ENCODE peak calls at places on chromosome 3, in seven cellular contexts. I, N, R, J, Q, D and Z are unnamed samples.

GRCh38 chr3:159082514-159082913 is 280.7 kb downstream of the MFSD1 start:
- DNase-seq in Q (no peak), N (no peak), J (no peak), R (no peak), D (no peak), I (no peak), Z (no peak)

GRCh38 chr3:138942861-138943623 is 3.9 kb downstream of the FOXL2 start:
- DNase-seq in J (no peak), R (no peak), I (no peak), Q (no peak), N (peak; percentile 56), D (peak; percentile 53), Z (no peak)

GRCh38 chr3:113948015-113948917 is 453 bp downstream of the ZDHHC23 start:
- DNase-seq in N (peak; percentile 70), R (peak; percentile 25), D (no peak), J (peak; percentile 85), I (no peak), Q (no peak), Z (peak; percentile 64)

GRCh38 chr3:142931222-142931621 is 32.3 kb downstream of the PAQR9 start:
- DNase-seq in D (no peak), N (peak; percentile 44), Q (no peak), R (peak; percentile 41), J (peak; percentile 60), I (no peak), Z (no peak)

GRCh38 chr3:48409291-48410201 is 20.3 kb downstream of the PLXNB1 start:
- DNase-seq in Q (no peak), I (no peak), D (no peak), J (no peak), R (no peak), N (peak; percentile 10), Z (no peak)

GRCh38 chr3:43522702-43523362 is 99.0 kb downstream of the ANO10 start:
- DNase-seq in Q (no peak), D (peak; percentile 28), I (no peak), N (no peak), J (no peak), R (peak; percentile 51), Z (no peak)

GRCh38 chr3:163523375-163523774 is 1554.9 kb downstream of the SI start:
- DNase-seq in J (no peak), D (no peak), R (no peak), N (no peak), I (no peak), Q (no peak), Z (no peak)

GRCh38 chr3:127629462-127630403 is 748 bp downstream of the PODXL2 start:
- DNase-seq in N (peak; percentile 54), Q (no peak), R (no peak), I (no peak), D (no peak), J (no peak), Z (no peak)

GRCh38 chr3:111723293-111723963 is 128.3 kb upstream of the ZBED2 start:
- DNase-seq in J (no peak), Q (no peak), R (no peak), I (no peak), D (no peak), N (no peak), Z (no peak)

GRCh38 chr3:149091983-149092382 is 5.7 kb upstream of the HLTF start:
- DNase-seq in R (no peak), J (no peak), N (no peak), I (no peak), D (no peak), Q (no peak), Z (no peak)

GRCh38 chr3:107674371-107674770 is 151.6 kb downstream of the BBX start:
- DNase-seq in D (no peak), R (no peak), J (no peak), N (no peak), Q (no peak), I (no peak), Z (no peak)

GRCh38 chr3:45659661-45660566 is 29.3 kb upstream of the SACM1L start:
- DNase-seq in J (peak; percentile 93), I (peak; percentile 41), N (peak; percentile 71), Q (peak; percentile 20), D (peak; percentile 81), R (peak; percentile 81), Z (peak; percentile 59)

GRCh38 chr3:9903238-9903624 is 583 bp downstream of the IL17RE start:
- DNase-seq in I (no peak), Q (no peak), R (no peak), J (no peak), D (no peak), N (no peak), Z (no peak)

GRCh38 chr3:172750069-172750367 is 508 bp upstream of the ECT2 start:
- DNase-seq in D (no peak), I (no peak), Q (no peak), J (no peak), N (no peak), R (no peak), Z (no peak)

GRCh38 chr3:156583469-156583868 is 28.6 kb upstream of the SSR3 start:
- DNase-seq in Q (no peak), J (no peak), R (no peak), D (no peak), I (no peak), N (no peak), Z (no peak)

GRCh38 chr3:39917060-39917773 is 107.8 kb downstream of the MYRIP start:
- DNase-seq in D (no peak), R (no peak), J (no peak), N (no peak), Q (no peak), I (no peak), Z (no peak)

GRCh38 chr3:46856576-46857471 is 6.4 kb downstream of the MYL3 start:
- DNase-seq in I (no peak), J (no peak), Q (no peak), D (no peak), R (no peak), N (no peak), Z (no peak)

GRCh38 chr3:78632925-78633324 is 1134.9 kb downstream of the ROBO1 start:
- DNase-seq in N (no peak), J (no peak), R (no peak), Q (no peak), D (no peak), I (no peak), Z (no peak)

GRCh38 chr3:8554725-8555621 is 53.4 kb downstream of the LMCD1 start:
- DNase-seq in J (no peak), N (peak; percentile 72), R (no peak), I (no peak), Q (no peak), D (no peak), Z (no peak)

GRCh38 chr3:126870608-126871210 is 112.2 kb upstream of the PLXNA1 start:
- DNase-seq in I (no peak), J (no peak), D (no peak), Q (no peak), R (no peak), N (no peak), Z (no peak)

GRCh38 chr3:40191251-40191650 is 118.3 kb upstream of the EIF1B start:
- DNase-seq in Q (no peak), D (no peak), N (no peak), J (no peak), I (no peak), R (no peak), Z (no peak)

GRCh38 chr3:141979050-141979671 is 102.7 kb downstream of the ATP1B3 start:
- DNase-seq in D (no peak), N (no peak), R (no peak), J (no peak), Q (no peak), I (peak; percentile 45), Z (no peak)

GRCh38 chr3:179148446-179149238 is 485 bp downstream of the PIK3CA start:
- DNase-seq in I (no peak), J (peak; percentile 76), R (peak; percentile 7), D (peak; percentile 32), N (peak; percentile 71), Q (no peak), Z (peak; percentile 58)

GRCh38 chr3:127451321-127451720 is 139.2 kb downstream of the TPRA1 start:
- DNase-seq in R (no peak), I (no peak), Q (no peak), J (no peak), D (no peak), N (no peak), Z (no peak)

GRCh38 chr3:100503450-100503849 is 11.0 kb downstream of the TMEM45A start:
- DNase-seq in R (no peak), J (no peak), D (no peak), Q (no peak), N (no peak), I (no peak), Z (no peak)

GRCh38 chr3:100496711-100497261 is 4.4 kb downstream of the TMEM45A start:
- DNase-seq in R (peak; percentile 31), I (no peak), D (no peak), Q (peak; percentile 72), J (no peak), N (no peak), Z (no peak)

GRCh38 chr3:100499651-100500050 is 7.2 kb downstream of the TMEM45A start:
- DNase-seq in N (no peak), Q (no peak), D (no peak), J (no peak), R (no peak), I (no peak), Z (no peak)

GRCh38 chr3:100506355-100506754 is 13.9 kb downstream of the TMEM45A start:
- DNase-seq in N (no peak), Q (no peak), I (no peak), R (no peak), J (no peak), D (no peak), Z (no peak)

DNA sequence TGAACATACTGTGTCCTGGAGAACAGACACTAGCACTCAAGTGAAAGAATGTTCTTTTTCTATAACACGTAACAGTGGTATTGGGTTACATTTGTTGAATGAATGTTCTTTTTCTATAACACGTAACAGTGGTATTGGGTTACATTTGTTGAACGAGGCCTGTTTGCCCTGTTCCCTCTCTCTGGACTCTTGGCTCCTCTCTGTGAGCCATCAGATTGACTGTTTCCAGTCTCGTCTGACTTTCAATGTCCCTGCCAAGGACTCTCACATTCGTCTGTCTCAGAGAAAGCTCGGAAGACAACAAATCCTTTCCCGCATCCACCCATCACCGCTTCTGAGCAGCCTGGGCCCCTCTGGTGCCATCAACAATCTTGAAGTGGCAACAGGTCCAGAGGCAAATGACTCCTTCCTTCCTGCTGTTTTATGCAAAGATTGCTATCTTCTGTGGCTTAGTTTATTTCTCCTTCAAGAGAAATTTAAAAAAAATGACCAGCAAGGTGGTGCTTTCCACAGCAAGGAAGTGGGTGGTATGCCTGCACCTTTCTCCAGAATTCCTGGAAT is 8.0 kb downstream of the TMEM45A start:
- DNase-seq in Q (no peak), D (no peak), J (no peak), I (no peak), N (no peak), R (no peak), Z (peak; percentile 31)
- TF ChIP-seq JUND in Q (no peak), D (no peak), J (no peak), I (no peak), N (no peak), R (no peak), Z (no peak)

GRCh38 chr3:176795897-176796296 is 401.4 kb downstream of the TBL1XR1 start:
- DNase-seq in R (no peak), N (no peak), Q (no peak), J (no peak), I (no peak), D (no peak), Z (no peak)
- TF ChIP-seq JUND in R (no peak), N (no peak), Q (no peak), J (no peak), I (no peak), D (no peak), Z (no peak)

GRCh38 chr3:32961189-32961715 is 9.8 kb downstream of the CCR4 start:
- DNase-seq in Q (no peak), D (no peak), N (no peak), I (no peak), J (peak; percentile 30), R (no peak), Z (no peak)
- TF ChIP-seq JUND in Q (no peak), D (no peak), N (no peak), I (no peak), J (no peak), R (no peak), Z (no peak)

GRCh38 chr3:25589104-25589782 is 75.5 kb downstream of the TOP2B start:
- DNase-seq in N (no peak), D (no peak), Q (no peak), R (no peak), J (no peak), I (no peak), Z (no peak)
- TF ChIP-seq JUND in N (no peak), D (no peak), Q (no peak), R (no peak), J (no peak), I (no peak), Z (no peak)